ENCODE peak calls at places on chromosomes 7 and 10, in four cellular contexts. B is mammary epithelial cell; E is CD8-positive, alpha-beta T cell; F is thyroid gland. T is an unnamed sample. For H3K4me1, the result is how much of the 10 kb centered on the place peaks cover.

GRCh38 chr7:14858410-14858809 is 44.1 kb downstream of the DGKB start:
- DNase-seq in B (no peak), E (no peak), F (no peak), T (no peak)

GRCh38 chr7:94510582-94511456 is 1.2 kb downstream of the CASD1 start:
- DNase-seq in B (peak), E (peak), F (no peak), T (peak)

GRCh38 chr7:16430133-16430532 is 8.8 kb upstream of the CRPPA start:
- DNase-seq in B (peak), E (no peak), F (no peak), T (no peak)

GRCh38 chr7:45592230-45592991 is 18.2 kb downstream of the ADCY1 start:
- DNase-seq in B (no peak), E (no peak), F (no peak), T (peak)

GRCh38 chr10:14971867-14972448 is 12.8 kb downstream of the MEIG1 start:
- DNase-seq in B (no peak), E (peak), F (peak), T (no peak)

GRCh38 chr7:10973061-10973941 is at the start of gene PHF14:
- DNase-seq in B (peak), E (peak), F (peak), T (peak)

GRCh38 chr10:86840498-86840897 is 84.1 kb downstream of the BMPR1A start:
- DNase-seq in B (no peak), E (no peak), F (no peak), T (no peak)

GRCh38 chr7:111098011-111098925 is 7.3 kb downstream of the LRRN3 start:
- DNase-seq in B (no peak), E (peak), F (peak), T (peak)

GRCh38 chr10:102744374-102745051 is 765 bp downstream of the WBP1L start:
- DNase-seq in B (no peak), E (no peak), F (peak), T (no peak)

GRCh38 chr10:4061441-4061951 is 276.5 kb upstream of the KLF6 start:
- DNase-seq in B (no peak), E (no peak), F (peak), T (peak)

GRCh38 chr10:115936926-115937755 is 335.9 kb downstream of the GFRA1 start:
- DNase-seq in B (peak), E (no peak), F (no peak), T (no peak)

GRCh38 chr7:329691-330281 is 39.8 kb downstream of the FOXL3 start:
- DNase-seq in B (no peak), E (no peak), F (no peak), T (no peak)

GRCh38 chr7:30906520-30907240 is 5.0 kb upstream of the AQP1 start:
- DNase-seq in B (no peak), E (no peak), F (no peak), T (no peak)

GRCh38 chr7:33421384-33421783 is 292.0 kb downstream of the BBS9 start:
- DNase-seq in B (no peak), E (no peak), F (no peak), T (no peak)

GRCh38 chr7:66970310-66970709 is 25.1 kb downstream of the SBDS start:
- DNase-seq in B (no peak), E (no peak), F (no peak), T (no peak)

GRCh38 chr7:72435366-72435765 is 23.2 kb upstream of the CALN1 start:
- DNase-seq in B (no peak), E (no peak), F (no peak), T (no peak)

GRCh38 chr7:21370283-21370982 is 57.5 kb upstream of the SP4 start:
- DNase-seq in B (no peak), E (no peak), F (no peak), T (no peak)

DNA sequence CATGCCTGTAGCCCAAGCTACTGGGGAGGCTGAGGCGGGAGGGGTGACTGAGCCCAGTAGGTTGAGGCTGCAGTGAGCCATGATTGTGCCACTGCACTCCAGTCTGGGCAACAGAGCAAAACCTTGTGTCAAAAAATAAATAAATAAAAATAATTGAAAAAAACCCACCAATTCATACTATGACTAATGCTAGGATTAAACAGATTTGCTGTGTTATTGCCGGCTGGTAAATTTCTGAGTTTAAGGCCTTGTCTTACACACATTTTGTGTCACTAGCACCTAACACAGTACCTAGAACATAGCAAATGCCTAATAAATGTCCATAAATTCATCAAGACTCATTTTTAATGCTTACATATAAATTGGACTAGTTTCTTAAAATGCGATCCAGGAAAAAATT is 8.7 kb downstream of the ESYT2 start:
- DNase-seq in B (no peak), E (peak), F (no peak), T (no peak)
- H3K4me1 ChIP-seq in B (half or more), E (half or more), F (half or more), T (under half)

GRCh38 chr7:132560825-132561529 is 15.3 kb downstream of the PLXNA4 start:
- DNase-seq in B (no peak), E (no peak), F (no peak), T (no peak)
- H3K4me1 ChIP-seq in B (under half), E (under half), F (under half), T (under half)

DNA sequence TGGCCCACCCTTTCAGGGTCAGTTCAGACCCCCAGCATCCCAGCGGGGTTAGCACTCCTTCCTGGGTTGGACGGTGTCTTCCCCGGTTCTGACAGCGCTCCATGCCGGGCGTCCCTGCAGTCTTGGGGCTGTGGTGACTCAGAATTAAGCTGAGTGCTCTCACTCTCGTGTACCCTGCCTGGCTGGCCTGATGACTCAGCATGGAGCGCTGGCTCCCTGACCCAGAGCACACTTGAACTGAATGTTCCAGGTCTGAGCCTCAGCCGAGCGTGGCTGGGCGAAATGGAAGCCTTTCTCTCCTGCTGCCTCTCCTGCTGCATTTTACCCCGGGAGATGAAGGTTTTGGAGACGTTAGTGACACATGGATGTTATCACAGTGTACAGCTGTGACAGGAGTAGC is 7.1 kb downstream of the BAG3 start:
- DNase-seq in B (peak), E (no peak), F (peak), T (peak)
- H3K4me1 ChIP-seq in B (half or more), E (under half), F (half or more), T (under half)

DNA sequence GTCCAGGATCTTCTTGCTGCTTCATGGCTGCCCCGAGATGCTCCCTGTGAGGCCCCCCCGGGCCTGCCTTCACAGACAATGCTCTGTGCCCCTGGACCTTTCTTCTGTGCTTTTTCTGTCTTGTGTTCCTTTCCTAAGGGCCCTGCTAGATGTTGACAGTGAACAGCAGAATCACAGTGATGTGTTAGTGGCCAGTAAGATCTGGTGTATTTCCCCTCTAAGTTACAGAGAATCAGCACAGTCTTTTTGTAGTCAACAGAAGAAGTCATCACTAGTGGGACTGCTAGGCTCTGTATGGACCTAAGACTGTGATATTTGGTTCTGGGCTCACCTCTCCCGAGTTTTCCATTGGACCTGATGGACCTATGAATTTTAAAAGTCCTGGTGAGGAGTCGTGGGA is 194.6 kb downstream of the CELF2 start:
- DNase-seq in B (no peak), E (no peak), F (no peak), T (no peak)
- H3K4me1 ChIP-seq in B (under half), E (half or more), F (under half), T (under half)

GRCh38 chr10:35369049-35369760 is 32.9 kb downstream of the CCNY start:
- DNase-seq in B (no peak), E (no peak), F (no peak), T (no peak)
- H3K4me1 ChIP-seq in B (under half), E (under half), F (under half), T (under half)

DNA sequence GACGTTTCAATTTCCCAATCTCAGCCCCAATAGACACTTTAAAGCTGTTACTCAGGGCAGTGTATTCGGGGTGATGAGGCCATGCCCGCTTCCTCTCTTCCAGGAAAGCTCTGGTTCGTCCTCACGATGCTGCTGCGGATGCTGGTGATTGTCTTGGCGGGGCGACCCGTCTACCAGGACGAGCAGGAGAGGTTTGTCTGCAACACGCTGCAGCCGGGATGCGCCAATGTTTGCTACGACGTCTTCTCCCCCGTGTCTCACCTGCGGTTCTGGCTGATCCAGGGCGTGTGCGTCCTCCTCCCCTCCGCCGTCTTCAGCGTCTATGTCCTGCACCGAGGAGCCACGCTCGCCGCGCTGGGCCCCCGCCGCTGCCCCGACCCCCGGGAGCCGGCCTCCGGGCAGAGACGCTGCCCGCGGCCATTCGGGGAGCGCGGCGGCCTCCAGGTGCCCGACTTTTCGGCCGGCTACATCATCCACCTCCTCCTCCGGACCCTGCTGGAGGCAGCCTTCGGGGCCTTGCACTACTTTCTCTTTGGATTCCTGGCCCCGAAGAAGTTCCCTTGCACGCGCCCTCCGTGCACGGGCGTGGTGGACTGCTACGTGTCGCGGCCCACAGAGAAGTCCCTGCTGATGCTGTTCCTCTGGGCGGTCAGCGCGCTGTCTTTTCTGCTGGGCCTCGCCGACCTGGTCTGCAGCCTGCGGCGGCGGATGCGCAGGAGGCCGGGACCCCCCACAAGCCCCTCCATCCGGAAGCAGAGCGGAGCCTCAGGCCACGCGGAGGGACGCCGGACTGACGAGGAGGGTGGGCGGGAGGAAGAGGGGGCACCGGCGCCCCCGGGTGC is 2.6 kb downstream of the GJD4 start:
- DNase-seq in B (no peak), E (no peak), F (peak), T (no peak)
- H3K4me1 ChIP-seq in B (under half), E (under half), F (under half), T (under half)

GRCh38 chr7:28724563-28724962 is 233.6 kb downstream of the TRIL start:
- DNase-seq in B (no peak), E (no peak), F (no peak), T (no peak)

GRCh38 chr7:28726563-28726962 is 231.6 kb downstream of the TRIL start:
- DNase-seq in B (no peak), E (no peak), F (peak), T (no peak)

GRCh38 chr7:28723336-28723735 is 234.8 kb downstream of the TRIL start:
- DNase-seq in B (no peak), E (no peak), F (no peak), T (no peak)

GRCh38 chr7:28725911-28726310 is 232.2 kb downstream of the TRIL start:
- DNase-seq in B (peak), E (no peak), F (no peak), T (no peak)

GRCh38 chr7:28725045-28725630 is 233.0 kb downstream of the TRIL start:
- DNase-seq in B (no peak), E (no peak), F (no peak), T (no peak)
- H3K4me1 ChIP-seq in B (under half), E (under half), F (under half), T (under half)

T was measured in aorta.